ENCODE peak calls at places on chromosomes 4 and X, in four cellular contexts. M, F, A and L are unnamed samples.

GRCh38 chrX:71365876-71366673 is at the start of gene TAF1:
- DNase-seq in F (peak), A (peak), M (peak), L (peak)

GRCh38 chrX:103608305-103608963 is 671 bp downstream of the TCEAL3 start:
- DNase-seq in A (peak), M (no peak), F (no peak), L (no peak)

GRCh38 chr4:151667666-151668065 is 93.1 kb downstream of the GATB start:
- DNase-seq in F (no peak), A (no peak), M (no peak), L (no peak)

GRCh38 chr4:176186067-176186466 is 9.3 kb downstream of the SPATA4 start:
- DNase-seq in A (no peak), F (no peak), M (no peak), L (no peak)

GRCh38 chrX:96436105-96436504 is 248.5 kb upstream of the DIAPH2 start:
- DNase-seq in A (no peak), M (no peak), F (no peak), L (no peak)

GRCh38 chrX:134236690-134237362 is at the start of gene CCDC160:
- DNase-seq in M (peak), F (peak), A (peak), L (peak)

GRCh38 chrX:26783512-26784225 is 567.7 kb downstream of the MAGEB5 start:
- DNase-seq in F (peak), A (peak), M (no peak), L (peak)

GRCh38 chr4:98516042-98516440 is 142.4 kb downstream of the TSPAN5 start:
- DNase-seq in F (no peak), M (peak), A (no peak), L (no peak)

GRCh38 chrX:150372280-150372679 is 9.2 kb downstream of the MAMLD1 start:
- DNase-seq in M (no peak), A (no peak), F (no peak), L (no peak)

GRCh38 chr4:110793381-110793801 is 170.5 kb upstream of the PITX2 start:
- DNase-seq in F (no peak), M (no peak), A (no peak), L (no peak)

GRCh38 chrX:35016051-35016450 is 73.5 kb downstream of the FAM47B start:
- DNase-seq in F (no peak), A (no peak), M (no peak), L (no peak)

GRCh38 chrX:11215191-11215921 is 77.9 kb upstream of the AMELX start:
- DNase-seq in M (no peak), F (peak), A (peak), L (peak)

GRCh38 chr4:173211838-173212237 is 43.2 kb downstream of the GALNT7 start:
- DNase-seq in A (no peak), M (no peak), F (no peak), L (no peak)

GRCh38 chr4:111930658-111931057 is 214.6 kb upstream of the FAM241A start:
- DNase-seq in F (no peak), A (no peak), M (no peak), L (no peak)

GRCh38 chrX:120514236-120514635 is 45.1 kb upstream of the LAMP2 start:
- DNase-seq in M (peak), F (no peak), A (peak), L (no peak)

GRCh38 chr4:101271516-101271915 is 75.8 kb downstream of the PPP3CA start:
- DNase-seq in A (no peak), F (no peak), M (no peak), L (no peak)

GRCh38 chr4:112523764-112524505 is 8.0 kb upstream of the NEUROG2 start:
- DNase-seq in M (peak), F (peak), A (peak), L (peak)

GRCh38 chrX:122135070-122135469 is 1049.0 kb upstream of the GRIA3 start:
- DNase-seq in M (no peak), F (no peak), A (no peak), L (no peak)

GRCh38 chrX:122133478-122133877 is 1050.6 kb upstream of the GRIA3 start:
- DNase-seq in A (no peak), F (no peak), M (no peak), L (no peak)

GRCh38 chrX:122134291-122134690 is 1049.8 kb upstream of the GRIA3 start:
- DNase-seq in F (no peak), A (no peak), M (no peak), L (no peak)
- TF ChIP-seq TEAD4 in F (no peak), A (no peak), M (no peak), L (no peak)

GRCh38 chr4:2866891-2867290 is 23.2 kb downstream of the ADD1 start:
- DNase-seq in A (no peak), M (no peak), F (no peak), L (no peak)
- TF ChIP-seq TEAD4 in A (no peak), M (no peak), F (no peak), L (no peak)

GRCh38 chr4:143023519-143023918 is 161.2 kb upstream of the USP38 start:
- DNase-seq in A (no peak), M (no peak), F (no peak), L (no peak)

GRCh38 chr4:143026459-143027170 is 158.1 kb upstream of the USP38 start:
- DNase-seq in M (no peak), A (no peak), F (no peak), L (no peak)

GRCh38 chr4:143019351-143019750 is 165.4 kb upstream of the USP38 start:
- DNase-seq in M (no peak), A (no peak), F (no peak), L (no peak)

GRCh38 chr4:143021384-143021783 is 163.3 kb upstream of the USP38 start:
- DNase-seq in F (no peak), A (no peak), M (no peak), L (no peak)

GRCh38 chr4:143025111-143025704 is 159.5 kb upstream of the USP38 start:
- DNase-seq in M (no peak), F (peak), A (no peak), L (no peak)
- TF ChIP-seq TEAD4 in M (no peak), F (no peak), A (no peak), L (no peak)

GRCh38 chr4:20251796-20252655 is at the start of gene SLIT2:
- DNase-seq in F (peak), M (peak), A (peak), L (peak)
- TF ChIP-seq TEAD4 in F (no peak), M (no peak), A (no peak), L (no peak)

DNA sequence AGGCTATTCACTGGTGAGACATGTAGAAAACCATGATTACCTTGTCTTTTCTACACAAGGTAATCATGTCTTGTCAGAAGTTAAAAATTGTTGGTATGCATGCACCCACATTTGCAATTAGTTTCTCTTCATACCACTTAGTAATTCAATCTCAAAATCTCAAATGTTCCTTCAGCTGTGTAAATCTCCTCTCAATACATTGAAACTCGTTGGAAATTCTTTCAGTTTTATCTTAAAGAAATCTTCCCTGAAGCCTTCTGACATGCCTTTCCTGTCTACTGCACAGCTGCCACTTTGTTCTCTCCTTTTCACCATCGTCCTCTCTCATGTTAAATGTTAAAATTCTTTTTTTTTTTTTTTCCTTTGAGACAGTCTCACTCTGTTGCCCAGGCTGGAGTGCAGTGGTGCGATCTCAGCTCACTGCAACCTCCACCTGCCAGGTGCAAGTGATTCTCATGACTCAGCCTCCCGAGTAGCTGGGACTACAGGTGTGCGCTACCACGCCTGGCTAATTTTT is 30.9 kb downstream of the MCUB start:
- DNase-seq in A (no peak), M (no peak), F (no peak), L (no peak)
- TF ChIP-seq TEAD4 in A (no peak), M (no peak), F (no peak), L (no peak)

GRCh38 chrX:44344687-44345086 is 1.2 kb upstream of the EFHC2 start:
- DNase-seq in A (no peak), M (peak), F (no peak), L (no peak)
- TF ChIP-seq TEAD4 in A (no peak), M (peak), F (no peak), L (no peak)